ENCODE peak calls at places on chromosomes 1 and 21, in four cellular contexts. F is tibial nerve, N is breast epithelium, Z is endothelial cell of umbilical vein. I is an unnamed sample.

GRCh38 chr1:155077346-155077745 is 1.3 kb upstream of the EFNA3 start:
- DNase-seq in Z (no peak), N (no peak), F (no peak), I (no peak)

GRCh38 chr1:3133671-3134070 is 64.7 kb downstream of the PRDM16 start:
- DNase-seq in N (no peak), Z (no peak), F (no peak), I (no peak)

GRCh38 chr1:31880957-31881697 is 57.0 kb downstream of the PTP4A2 start:
- DNase-seq in N (no peak), Z (no peak), F (no peak), I (no peak)

GRCh38 chr1:179105393-179105792 is 23.5 kb downstream of the TOR3A start:
- DNase-seq in F (no peak), N (no peak), Z (no peak), I (no peak)

GRCh38 chr1:24704411-24705259 is 40.6 kb upstream of the CLIC4 start:
- DNase-seq in F (no peak), Z (peak; percentile 58), N (no peak), I (no peak)

GRCh38 chr1:167812972-167813371 is 91.2 kb downstream of the MPZL1 start:
- DNase-seq in N (no peak), Z (no peak), F (no peak), I (no peak)

GRCh38 chr1:112011231-112011630 is 21.8 kb upstream of the KCND3 start:
- DNase-seq in N (no peak), F (no peak), Z (no peak), I (no peak)

GRCh38 chr1:210081494-210081893 is 143.5 kb downstream of the SYT14 start:
- DNase-seq in N (no peak), F (no peak), Z (no peak), I (no peak)

GRCh38 chr1:54885863-54886723 is 902 bp downstream of the DHCR24 start:
- DNase-seq in N (no peak), Z (peak; percentile 16), F (no peak), I (no peak)

GRCh38 chr1:230818411-230818810 is 49.9 kb downstream of the C1orf198 start:
- DNase-seq in Z (no peak), N (no peak), F (no peak), I (no peak)

GRCh38 chr21:17391811-17392340 is 121.0 kb upstream of the CXADR start:
- DNase-seq in Z (no peak), N (no peak), F (no peak), I (no peak)

GRCh38 chr1:154145986-154146385 is 8.9 kb downstream of the NUP210L start:
- DNase-seq in Z (no peak), N (no peak), F (no peak), I (no peak)

GRCh38 chr1:241593186-241593585 is 47.0 kb downstream of the CHML start:
- DNase-seq in Z (no peak), F (no peak), N (no peak), I (no peak)

GRCh38 chr1:24925082-24925779 is 4.8 kb downstream of the RUNX3 start:
- DNase-seq in F (no peak), N (no peak), Z (no peak), I (no peak)

GRCh38 chr1:1356796-1357401 is 1.5 kb downstream of the MXRA8 start:
- DNase-seq in F (no peak), Z (no peak), N (no peak), I (no peak)

GRCh38 chr1:98323396-98323795 is 338.1 kb upstream of the SNX7 start:
- DNase-seq in N (no peak), F (no peak), Z (peak; percentile 76), I (no peak)

GRCh38 chr1:8460132-8460544 is 142.2 kb downstream of the SLC45A1 start:
- DNase-seq in Z (no peak), F (no peak), N (no peak), I (no peak)

GRCh38 chr1:210328746-210329488 is at the start of gene HHAT:
- DNase-seq in Z (peak; percentile 59), F (peak; percentile 34), N (peak; percentile 74), I (no peak)

GRCh38 chr1:51622455-51622913 is 5.6 kb downstream of the OSBPL9 start:
- DNase-seq in N (peak; percentile 69), Z (peak; percentile 55), F (no peak), I (no peak)

GRCh38 chr1:204197068-204197467 is 777 bp upstream of the KISS1 start:
- DNase-seq in Z (no peak), F (no peak), N (no peak), I (no peak)

GRCh38 chr1:225427249-225428065 is at the start of gene LBR:
- DNase-seq in F (no peak), Z (no peak), N (no peak), I (no peak)

GRCh38 chr1:33377013-33377412 is 53.9 kb downstream of the PHC2 start:
- DNase-seq in N (no peak), F (no peak), Z (no peak), I (no peak)

GRCh38 chr1:82273816-82274215 is 473.1 kb downstream of the ADGRL2 start:
- DNase-seq in Z (no peak), F (no peak), N (no peak), I (no peak)

GRCh38 chr1:161260939-161261858 is 2.7 kb downstream of the PCP4L1 start:
- DNase-seq in F (no peak), N (no peak), Z (no peak), I (no peak)

GRCh38 chr1:27485363-27485762 is 4.6 kb downstream of the WASF2 start:
- DNase-seq in F (no peak), N (no peak), Z (no peak), I (no peak)

GRCh38 chr1:55428944-55429931 is 214.1 kb upstream of the USP24 start:
- DNase-seq in Z (peak; percentile 99), F (peak; percentile 32), N (peak; percentile 19), I (no peak)

GRCh38 chr1:22451702-22452400 is at the start of gene ZBTB40:
- DNase-seq in Z (peak; percentile 99), N (peak; percentile 96), F (peak; percentile 96), I (peak; percentile 84)

GRCh38 chr1:64265141-64265540 is 61.7 kb downstream of the UBE2U start:
- DNase-seq in F (no peak), Z (no peak), N (no peak), I (no peak)

GRCh38 chr21:25709684-25710265 is 24.9 kb downstream of the ATP5PF start:
- DNase-seq in Z (no peak), F (no peak), N (no peak), I (no peak)

GRCh38 chr1:113986802-113987201 is 7.5 kb downstream of the OLFML3 start:
- DNase-seq in Z (no peak), F (no peak), N (no peak), I (no peak)

GRCh38 chr1:201944639-201945038 is 1.7 kb downstream of the LMOD1 start:
- DNase-seq in F (no peak), N (no peak), Z (no peak), I (no peak)

GRCh38 chr1:201945863-201946223 is 505 bp downstream of the LMOD1 start:
- DNase-seq in N (no peak), F (no peak), Z (no peak), I (no peak)

GRCh38 chr1:201947697-201948008 is 1.3 kb upstream of the LMOD1 start:
- DNase-seq in Z (no peak), N (no peak), F (no peak), I (no peak)

GRCh38 chr1:201945157-201945556 is 1.2 kb downstream of the LMOD1 start:
- DNase-seq in N (no peak), Z (no peak), F (no peak), I (no peak)

GRCh38 chr1:201946224-201946908 is at the start of gene LMOD1:
- DNase-seq in N (peak; percentile 97), F (peak; percentile 83), Z (peak; percentile 83), I (no peak)
- TF ChIP-seq POLR2A in N (peak; percentile 67), F (peak; percentile 19), Z (no peak), I (peak; percentile 78)

GRCh38 chr1:165387956-165388355 is 31.4 kb upstream of the LMX1A start:
- DNase-seq in F (no peak), N (no peak), Z (no peak), I (no peak)
- H3K27me3 ChIP-seq in F (no peaks in the 10 kb centered on the region), N (no peaks in the 10 kb centered on the region), Z (peaks cover 25% of the 10 kb centered on the region), I (no peaks in the 10 kb centered on the region)

GRCh38 chr1:152349611-152350010 is 10.2 kb downstream of the FLG2 start:
- DNase-seq in Z (no peak), F (no peak), N (no peak), I (no peak)
- H3K9me3 ChIP-seq in Z (no peaks in the 10 kb centered on the region), F (no peaks in the 10 kb centered on the region), N (no peaks in the 10 kb centered on the region), I (no peaks in the 10 kb centered on the region)

GRCh38 chr1:17581389-17582123 is 42.1 kb downstream of the ARHGEF10L start:
- DNase-seq in F (no peak), Z (no peak), N (no peak), I (no peak)
- TF ChIP-seq POLR2A in F (no peak), Z (no peak), N (no peak), I (no peak)

GRCh38 chr1:7259955-7260354 is 474.7 kb downstream of the CAMTA1 start:
- DNase-seq in F (no peak), N (no peak), Z (no peak), I (no peak)
- H3K27me3 ChIP-seq in F (no peaks in the 10 kb centered on the region), N (no peaks in the 10 kb centered on the region), Z (no peaks in the 10 kb centered on the region), I (peaks cover 27% of the 10 kb centered on the region)

DNA sequence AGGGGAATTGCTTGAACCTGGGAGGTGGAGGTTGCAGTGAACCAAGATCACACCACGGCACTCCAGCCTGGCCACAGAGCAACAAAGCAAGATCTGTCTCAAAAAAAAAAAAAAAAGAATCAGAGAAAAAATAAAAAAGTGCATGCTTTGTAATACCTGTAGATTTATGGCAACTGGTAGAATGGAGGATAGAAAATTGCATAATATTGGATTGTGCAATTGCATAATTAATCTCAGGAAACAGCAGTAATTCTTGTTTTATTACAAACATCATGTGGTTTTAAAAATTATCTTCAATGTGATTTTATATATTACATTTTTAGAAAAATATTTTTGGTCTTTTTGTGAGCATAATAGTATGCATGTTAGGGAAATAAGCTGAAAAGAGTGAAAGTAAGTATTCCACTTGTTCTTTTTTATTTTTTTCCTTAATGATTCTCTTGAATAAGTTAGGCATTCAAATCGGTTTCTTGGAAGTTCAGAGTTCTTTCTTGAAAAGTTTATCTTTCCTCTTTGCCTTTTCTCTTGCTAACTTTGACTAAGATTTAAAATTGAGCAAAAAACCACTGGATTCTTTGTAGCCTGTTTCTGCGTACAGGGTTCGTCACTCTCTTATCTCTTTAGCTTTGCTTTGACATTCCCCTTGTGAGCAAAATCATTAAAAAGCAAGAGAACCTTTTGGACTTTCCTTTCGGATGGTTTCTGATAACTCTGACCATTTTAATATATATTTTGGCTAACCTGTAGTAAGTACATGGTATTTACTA is 127.5 kb upstream of the ADAMTS5 start:
- DNase-seq in F (no peak), Z (no peak), N (no peak), I (no peak)
- H3K9me3 ChIP-seq in F (peaks cover 4% of the 10 kb centered on the region), Z (no peaks in the 10 kb centered on the region), N (no peaks in the 10 kb centered on the region), I (no peaks in the 10 kb centered on the region)

DNA sequence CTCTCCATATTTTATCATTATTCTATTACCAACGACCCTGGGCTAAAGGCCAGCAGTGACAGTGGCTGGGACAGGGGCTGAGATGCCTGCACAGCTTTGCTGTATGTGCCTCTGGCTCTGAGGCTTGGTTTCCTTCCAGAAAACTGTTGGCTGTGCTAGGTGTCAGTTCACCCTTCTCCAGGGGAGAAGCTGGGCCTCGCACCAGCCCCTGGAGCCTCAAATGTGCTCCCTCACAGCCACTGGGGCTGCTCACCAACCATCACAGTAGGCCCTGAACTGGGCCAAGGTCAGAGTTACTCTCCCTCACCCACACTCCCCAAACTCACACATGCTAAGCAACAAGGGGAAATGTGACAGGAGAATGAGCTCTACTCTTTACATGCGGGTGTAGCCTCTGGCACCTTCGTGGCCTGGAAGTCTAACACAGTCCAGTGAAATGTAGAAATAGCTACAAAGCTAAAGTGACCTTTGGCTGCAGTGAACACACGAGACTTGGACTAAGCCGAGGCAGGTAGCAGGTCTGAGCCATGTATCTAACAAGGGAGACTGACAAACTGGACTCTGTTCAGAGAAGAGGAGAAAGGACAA is 4.7 kb upstream of the CD160 start:
- DNase-seq in F (no peak), Z (no peak), N (no peak), I (no peak)
- TF ChIP-seq POLR2A in F (no peak), Z (no peak), N (no peak), I (no peak)

I was measured in esophagus squamous epithelium.